ENCODE peak calls at places on chromosomes 16 and 17, in five cellular contexts. G, L, O, I and Q are unnamed samples.

GRCh38 chr17:2102931-2103398 is 48.1 kb downstream of the HIC1 start:
- DNase-seq in G (no peak), L (no peak), I (no peak), O (no peak), Q (peak)

GRCh38 chr16:10964891-10965326 is 20.5 kb downstream of the CLEC16A start:
- DNase-seq in G (no peak), O (no peak), I (no peak), L (no peak), Q (no peak)

GRCh38 chr17:71438631-71439146 is 682.1 kb upstream of the SOX9 start:
- DNase-seq in G (peak), L (peak), O (no peak), I (no peak), Q (peak)

GRCh38 chr17:41863074-41863843 is 2.0 kb downstream of the KLHL11 start:
- DNase-seq in I (no peak), G (no peak), L (no peak), O (no peak), Q (no peak)

GRCh38 chr16:67036323-67036741 is 7.4 kb downstream of the CBFB start:
- DNase-seq in G (no peak), O (no peak), I (no peak), L (no peak), Q (no peak)

GRCh38 chr17:42675348-42675983 is 1.3 kb downstream of the PLEKHH3 start:
- DNase-seq in L (peak), O (no peak), I (peak), G (no peak), Q (no peak)

GRCh38 chr16:85593503-85594195 is 19.5 kb upstream of the GSE1 start:
- DNase-seq in L (no peak), O (no peak), G (no peak), I (no peak), Q (no peak)

GRCh38 chr16:76574651-76575050 is 297.4 kb downstream of the CNTNAP4 start:
- DNase-seq in L (no peak), G (no peak), I (no peak), O (no peak), Q (no peak)

GRCh38 chr17:78993981-78994671 is 14.4 kb upstream of the LGALS3BP start:
- DNase-seq in L (no peak), O (peak), I (no peak), G (no peak), Q (no peak)

GRCh38 chr16:1777375-1778199 is 4.7 kb upstream of the MRPS34 start:
- DNase-seq in O (no peak), I (no peak), L (no peak), G (no peak), Q (no peak)

GRCh38 chr16:1779234-1779701 is 3.1 kb downstream of the SPSB3 start:
- DNase-seq in O (no peak), L (no peak), G (no peak), I (no peak), Q (no peak)

GRCh38 chr16:1779741-1780676 is 2.4 kb downstream of the SPSB3 start:
- DNase-seq in O (no peak), I (no peak), G (no peak), L (no peak), Q (no peak)

GRCh38 chr16:1776991-1777374 is 4.0 kb upstream of the MRPS34 start:
- DNase-seq in I (no peak), O (no peak), L (no peak), G (no peak), Q (no peak)

GRCh38 chr16:1778200-1779179 is 3.9 kb downstream of the SPSB3 start:
- DNase-seq in L (no peak), O (no peak), I (no peak), G (no peak), Q (no peak)
- TF ChIP-seq CTCF in L (no peak), O (no peak), I (no peak), G (no peak), Q (no peak)

GRCh38 chr17:47959825-47960655 is 2.4 kb upstream of the PRR15L start:
- DNase-seq in G (no peak), O (no peak), L (no peak), I (no peak), Q (no peak)

GRCh38 chr17:47957591-47958490 is at the start of gene PRR15L:
- DNase-seq in G (no peak), I (peak), L (no peak), O (no peak), Q (peak)

GRCh38 chr17:47955497-47956461 is 1.9 kb downstream of the PRR15L start:
- DNase-seq in G (no peak), O (no peak), I (peak), L (no peak), Q (no peak)

GRCh38 chr17:47953945-47954344 is 3.7 kb downstream of the PRR15L start:
- DNase-seq in I (no peak), G (no peak), O (no peak), L (no peak), Q (no peak)

DNA sequence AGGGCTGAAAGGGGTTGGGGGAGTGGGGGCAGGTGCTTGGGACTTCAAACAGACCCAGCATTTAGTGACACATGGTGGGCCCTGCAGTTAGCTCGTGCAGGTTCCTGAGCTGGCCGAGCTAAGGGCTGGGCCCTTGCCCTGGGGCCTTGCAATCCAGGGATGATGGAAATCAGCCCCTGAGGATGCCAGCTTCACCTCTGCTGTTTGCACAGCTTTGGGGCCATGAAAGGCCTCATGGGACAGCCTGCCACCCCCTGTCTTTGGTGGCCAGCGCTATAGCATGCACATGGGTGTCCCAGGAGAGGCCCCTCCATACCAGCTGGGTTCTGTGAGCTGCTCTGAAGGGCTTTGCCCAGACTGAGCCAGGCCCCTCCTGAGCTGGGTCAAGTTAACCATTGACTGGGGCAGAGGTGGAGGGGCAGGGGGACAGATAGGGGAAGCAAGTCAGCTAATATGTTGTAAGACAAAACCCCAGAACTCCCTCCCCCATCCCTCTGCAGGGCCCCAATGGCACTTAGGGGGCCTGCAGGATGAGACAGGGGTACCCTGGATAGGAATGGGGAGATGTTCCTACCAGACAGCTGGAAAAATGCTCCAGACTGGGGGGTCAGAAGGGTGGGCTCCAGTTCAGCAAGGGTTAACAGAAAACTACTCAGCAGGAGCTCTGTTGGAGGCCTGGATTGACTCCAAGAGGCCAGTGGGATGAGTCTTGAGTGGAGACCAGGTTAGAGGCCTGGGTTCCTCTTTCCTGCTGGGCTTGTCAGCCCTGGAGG is 679 bp downstream of the PRR15L start:
- DNase-seq in L (no peak), I (no peak), O (no peak), G (no peak), Q (no peak)
- H3K4me3 ChIP-seq in L (no peak), I (peak), O (no peak), G (no peak), Q (peak)

GRCh38 chr17:67376509-67376891 is 581 bp upstream of the PITPNC1 start:
- DNase-seq in I (peak), L (peak), O (peak), G (no peak), Q (no peak)
- TF ChIP-seq CTCF in I (no peak), L (no peak), O (no peak), G (no peak), Q (no peak)

GRCh38 chr17:58339775-58340622 is 11.4 kb upstream of the TSPOAP1 start:
- DNase-seq in I (no peak), L (no peak), G (no peak), O (no peak), Q (no peak)

GRCh38 chr17:58343131-58343530 is 8.9 kb downstream of the SUPT4H1 start:
- DNase-seq in G (no peak), L (no peak), O (no peak), I (no peak), Q (no peak)

GRCh38 chr17:58340623-58340876 is 11.5 kb downstream of the SUPT4H1 start:
- DNase-seq in I (no peak), O (no peak), L (no peak), G (no peak), Q (no peak)

GRCh38 chr17:58344047-58344790 is 7.8 kb downstream of the SUPT4H1 start:
- DNase-seq in L (no peak), O (no peak), G (no peak), I (no peak), Q (no peak)

GRCh38 chr17:58341861-58342475 is 10.0 kb downstream of the SUPT4H1 start:
- DNase-seq in L (no peak), O (no peak), G (no peak), I (no peak), Q (no peak)
- H3K4me3 ChIP-seq in L (no peak), O (no peak), G (no peak), I (no peak), Q (no peak)

GRCh38 chr16:1964046-1964505 is 550 bp downstream of the RPS2 start:
- DNase-seq in L (peak), O (no peak), I (no peak), G (no peak), Q (no peak)
- TF ChIP-seq CTCF in L (peak), O (no peak), I (no peak), G (no peak), Q (peak)

DNA sequence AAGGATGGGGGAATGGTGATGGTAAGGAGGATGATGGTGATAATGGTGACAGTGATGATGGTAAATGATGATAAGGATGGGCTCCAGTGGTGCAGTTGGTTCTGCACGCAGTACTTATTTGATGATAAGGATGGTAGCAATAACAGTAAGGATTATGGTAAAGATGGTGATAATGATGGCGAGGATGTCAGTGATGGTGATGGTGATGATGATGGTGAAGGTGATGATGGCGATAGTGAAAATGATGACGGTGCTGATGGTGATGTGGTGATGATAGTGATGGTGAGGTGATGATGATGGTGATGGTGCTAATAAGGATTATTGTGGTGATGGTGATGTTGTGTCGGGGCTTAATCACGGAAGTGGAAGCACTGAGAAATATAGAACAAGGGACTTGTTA is 103.7 kb downstream of the C16orf95 start:
- DNase-seq in G (no peak), O (no peak), L (no peak), I (no peak), Q (no peak)
- H3K4me3 ChIP-seq in G (no peak), O (no peak), L (no peak), I (no peak), Q (no peak)

GRCh38 chr17:8121531-8122390 is 2.1 kb downstream of the HES7 start:
- DNase-seq in G (no peak), I (peak), O (peak), L (peak), Q (no peak)
- TF ChIP-seq CTCF in G (peak), I (peak), O (peak), L (peak), Q (peak)

GRCh38 chr17:48558057-48558456 is 13.1 kb upstream of the HOXB2 start:
- DNase-seq in G (no peak), L (no peak), O (no peak), I (no peak), Q (no peak)
- H3K4me3 ChIP-seq in G (peak), L (no peak), O (no peak), I (no peak), Q (no peak)

GRCh38 chr16:88506723-88507122 is 53.6 kb downstream of the ZFPM1 start:
- DNase-seq in O (no peak), I (no peak), G (no peak), L (no peak), Q (no peak)

GRCh38 chr16:88507231-88507743 is 54.2 kb downstream of the ZFPM1 start:
- DNase-seq in G (no peak), I (no peak), L (no peak), O (no peak), Q (peak)

GRCh38 chr16:88503771-88504488 is 50.9 kb downstream of the ZFPM1 start:
- DNase-seq in I (no peak), G (no peak), O (no peak), L (no peak), Q (no peak)

GRCh38 chr16:88504489-88505404 is 51.7 kb downstream of the ZFPM1 start:
- DNase-seq in O (no peak), L (no peak), I (no peak), G (no peak), Q (no peak)

DNA sequence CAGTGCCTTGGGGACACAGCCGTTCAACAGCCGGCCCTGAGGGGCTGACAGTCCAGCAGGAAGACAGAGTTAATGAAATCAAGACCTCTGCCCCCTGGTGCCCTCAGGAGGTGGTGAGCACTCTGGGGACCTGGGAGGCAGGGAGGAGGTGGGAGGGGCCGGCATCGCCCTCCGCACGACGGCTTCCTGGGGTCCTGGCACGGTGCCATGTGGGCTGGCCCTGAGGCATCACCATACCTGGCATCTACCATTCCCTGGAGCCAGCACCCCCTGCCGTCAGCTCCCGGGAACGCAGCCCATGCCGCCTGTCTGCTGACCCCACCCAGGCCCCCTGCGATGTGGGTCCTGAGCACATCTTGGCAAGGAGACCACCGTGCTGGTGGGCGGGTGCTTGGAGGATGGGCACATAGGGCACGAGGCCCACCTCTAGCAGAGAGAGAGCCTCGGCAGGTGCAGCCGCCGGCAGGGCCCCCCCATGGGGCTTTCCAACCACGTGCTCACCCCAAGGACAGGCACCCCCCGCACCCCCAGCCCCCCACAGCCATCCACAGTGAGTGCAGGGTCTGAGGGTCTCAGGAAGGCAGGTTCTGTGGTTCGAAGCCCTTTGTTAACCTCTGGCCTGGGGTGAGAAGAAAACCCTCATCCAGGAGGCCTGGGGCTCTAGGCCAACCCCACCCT is 52.5 kb downstream of the ZFPM1 start:
- DNase-seq in G (no peak), I (no peak), L (peak), O (peak), Q (peak)
- TF ChIP-seq CTCF in G (peak), I (peak), L (peak), O (peak), Q (peak)